ENCODE peak calls at places on chromosomes 13 and 19, in four cellular contexts. L, J, K and Z are unnamed samples.

GRCh38 chr19:48999481-49000325 is 6.0 kb downstream of the RUVBL2 start:
- DNase-seq in L (peak; percentile 72), K (no peak), J (no peak), Z (peak; percentile 56)

GRCh38 chr19:32662186-32662585 is 12.8 kb downstream of the ANKRD27 start:
- DNase-seq in J (no peak), K (no peak), L (no peak), Z (no peak)

GRCh38 chr19:27745978-27746542 is 1466.9 kb downstream of the UQCRFS1 start:
- DNase-seq in L (no peak), J (no peak), K (no peak), Z (peak; percentile 9)

GRCh38 chr13:97342136-97342535 is 91.8 kb upstream of the RAP2A start:
- DNase-seq in K (no peak), L (no peak), J (no peak), Z (no peak)

GRCh38 chr13:114140909-114141255 is 8.5 kb upstream of the RASA3 start:
- DNase-seq in J (peak; percentile 49), L (peak; percentile 74), K (no peak), Z (no peak)

GRCh38 chr19:58572026-58572817 is 913 bp downstream of the MZF1 start:
- DNase-seq in K (peak; percentile 23), L (peak; percentile 48), J (no peak), Z (no peak)

GRCh38 chr13:99553033-99553432 is 51.8 kb downstream of the TM9SF2 start:
- DNase-seq in K (no peak), L (no peak), J (no peak), Z (no peak)

GRCh38 chr13:110397445-110397844 is 90.4 kb downstream of the COL4A2 start:
- DNase-seq in J (no peak), L (no peak), K (peak; percentile 69), Z (no peak)

GRCh38 chr13:109348514-109349340 is 437.7 kb downstream of the IRS2 start:
- DNase-seq in L (no peak), K (no peak), J (no peak), Z (no peak)

GRCh38 chr19:30281903-30282302 is 90.3 kb upstream of the ZNF536 start:
- DNase-seq in J (no peak), L (no peak), K (no peak), Z (no peak)

GRCh38 chr13:95754069-95754468 is 77.1 kb downstream of the DNAJC3 start:
- DNase-seq in J (no peak), K (no peak), L (no peak), Z (no peak)

GRCh38 chr19:50661087-50661486 is 11.8 kb downstream of the C19orf81 start:
- DNase-seq in L (no peak), J (peak; percentile 0), K (no peak), Z (no peak)

GRCh38 chr13:97273341-97273831 is 51.3 kb downstream of the MBNL2 start:
- DNase-seq in K (no peak), L (no peak), J (no peak), Z (no peak)

GRCh38 chr19:44111910-44112463 is 1.2 kb upstream of the ZNF225 start:
- DNase-seq in K (no peak), J (no peak), L (no peak), Z (no peak)

GRCh38 chr19:11182994-11183393 is 14.4 kb downstream of the KANK2 start:
- DNase-seq in J (no peak), L (no peak), K (no peak), Z (no peak)

GRCh38 chr19:11191273-11191755 is 6.0 kb downstream of the KANK2 start:
- DNase-seq in J (peak; percentile 91), K (peak; percentile 78), L (no peak), Z (peak; percentile 68)

GRCh38 chr19:11190501-11190900 is 6.8 kb downstream of the KANK2 start:
- DNase-seq in K (no peak), L (no peak), J (no peak), Z (no peak)

GRCh38 chr19:11191934-11192333 is 5.4 kb downstream of the KANK2 start:
- DNase-seq in J (no peak), K (no peak), L (no peak), Z (no peak)

DNA sequence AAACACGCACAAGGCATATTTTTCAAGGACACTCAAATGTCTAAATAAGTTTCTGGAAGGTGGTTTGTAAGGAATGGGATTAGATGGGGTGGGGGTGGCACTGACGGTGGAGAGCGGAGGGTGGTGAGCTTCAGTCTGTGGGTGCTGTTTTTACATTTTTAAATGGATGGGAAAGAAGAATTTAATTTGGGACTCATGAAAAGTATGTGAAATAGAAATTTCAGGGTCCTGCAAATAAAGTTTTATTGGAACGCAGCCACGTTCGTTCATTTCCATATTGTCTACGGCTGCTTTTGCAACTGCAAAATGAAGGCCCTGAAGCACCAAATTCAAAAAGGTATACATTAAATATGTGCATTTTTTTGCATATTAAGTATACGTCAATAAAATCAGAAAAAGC is 9.9 kb downstream of the KANK2 start:
- DNase-seq in L (no peak), J (no peak), K (no peak), Z (no peak)
- H3K4me1 ChIP-seq in L (no peaks in the 10 kb centered on the region), J (peaks cover 3% of the 10 kb centered on the region), K (peaks cover 12% of the 10 kb centered on the region), Z (peaks cover 13% of the 10 kb centered on the region)

GRCh38 chr19:867855-868457 is 8.5 kb downstream of the CFD start:
- DNase-seq in J (peak; percentile 79), L (no peak), K (no peak), Z (no peak)

GRCh38 chr19:870314-870713 is 10.8 kb downstream of the CFD start:
- DNase-seq in L (no peak), J (no peak), K (no peak), Z (no peak)

GRCh38 chr19:867301-867793 is 7.9 kb downstream of the CFD start:
- DNase-seq in J (no peak), K (no peak), L (no peak), Z (no peak)

GRCh38 chr19:869245-870177 is 10.0 kb downstream of the CFD start:
- DNase-seq in L (no peak), J (peak; percentile 94), K (peak; percentile 94), Z (no peak)

GRCh38 chr19:868458-869244 is 9.2 kb downstream of the CFD start:
- DNase-seq in J (peak; percentile 85), L (no peak), K (no peak), Z (no peak)
- H3K4me1 ChIP-seq in J (no peaks in the 10 kb centered on the region), L (peaks cover 19% of the 10 kb centered on the region), K (peaks cover 17% of the 10 kb centered on the region), Z (no peaks in the 10 kb centered on the region)

DNA sequence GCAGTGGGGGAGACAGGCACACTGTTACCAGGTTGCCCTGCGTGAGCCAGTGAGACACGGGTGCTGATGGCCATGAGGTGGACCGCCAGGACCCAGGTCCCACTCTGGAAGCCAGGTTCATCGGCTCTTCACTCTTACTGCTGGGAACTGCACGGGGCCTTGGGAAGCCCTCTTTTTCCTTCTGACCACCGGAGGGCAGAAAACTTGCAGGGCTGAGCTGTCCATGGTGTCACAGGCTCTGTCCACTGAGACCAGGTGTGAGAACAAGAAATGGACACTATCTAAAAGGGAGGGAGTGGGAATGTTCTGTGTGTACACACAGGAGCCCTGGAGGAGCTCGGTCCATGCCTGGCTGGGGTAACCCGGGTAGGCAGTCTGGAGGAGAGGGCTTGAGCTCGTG is 93.4 kb downstream of the UQCRFS1 start:
- DNase-seq in L (no peak), J (no peak), K (no peak), Z (no peak)
- H3K4me1 ChIP-seq in L (no peaks in the 10 kb centered on the region), J (no peaks in the 10 kb centered on the region), K (no peaks in the 10 kb centered on the region), Z (no peaks in the 10 kb centered on the region)

GRCh38 chr13:51244637-51245405 is 22.6 kb downstream of the FAM124A start:
- DNase-seq in J (no peak), L (no peak), K (no peak), Z (no peak)

GRCh38 chr13:51243832-51244231 is 21.6 kb downstream of the FAM124A start:
- DNase-seq in K (no peak), J (no peak), L (no peak), Z (no peak)

GRCh38 chr13:51246005-51246404 is 23.8 kb downstream of the FAM124A start:
- DNase-seq in K (no peak), J (no peak), L (no peak), Z (no peak)

GRCh38 chr13:51246411-51247298 is 24.5 kb downstream of the FAM124A start:
- DNase-seq in K (no peak), J (peak; percentile 76), L (no peak), Z (no peak)

GRCh38 chr13:51245583-51245982 is 23.4 kb downstream of the FAM124A start:
- DNase-seq in K (no peak), L (no peak), J (no peak), Z (no peak)
- H3K4me1 ChIP-seq in K (no peaks in the 10 kb centered on the region), L (no peaks in the 10 kb centered on the region), J (peaks cover 14% of the 10 kb centered on the region), Z (peaks cover 7% of the 10 kb centered on the region)